ENCODE peak calls at places on chromosomes 13 and 19, in four cellular contexts. One of them, this sample, is unnamed.

GRCh38 chr13:47306991-47307390 is 410.1 kb upstream of the HTR2A start:
- DNase-seq in left ventricle myocardium inferior: no peak
- DNase-seq in breast epithelium: no peak
- DNase-seq in lung: no peak
- DNase-seq in this sample: no peak

GRCh38 chr13:32650705-32651311 is 64.6 kb downstream of the PDS5B start:
- DNase-seq in left ventricle myocardium inferior: no peak
- DNase-seq in breast epithelium: no peak
- DNase-seq in lung: peak; percentile 41
- DNase-seq in this sample: peak; percentile 72

GRCh38 chr13:49669735-49670309 is 21.5 kb downstream of the EBPL start:
- DNase-seq in left ventricle myocardium inferior: no peak
- DNase-seq in breast epithelium: peak; percentile 21
- DNase-seq in lung: peak; percentile 44
- DNase-seq in this sample: no peak

GRCh38 chr19:35533822-35534521 is 716 bp downstream of the GAPDHS start:
- DNase-seq in left ventricle myocardium inferior: no peak
- DNase-seq in breast epithelium: no peak
- DNase-seq in lung: no peak
- DNase-seq in this sample: no peak

GRCh38 chr19:33000510-33000909 is 28.5 kb downstream of the FAAP24 start:
- DNase-seq in left ventricle myocardium inferior: no peak
- DNase-seq in breast epithelium: no peak
- DNase-seq in lung: no peak
- DNase-seq in this sample: no peak

GRCh38 chr13:111296417-111296816 is 24.0 kb upstream of the TEX29 start:
- DNase-seq in left ventricle myocardium inferior: no peak
- DNase-seq in breast epithelium: no peak
- DNase-seq in lung: no peak
- DNase-seq in this sample: no peak

GRCh38 chr13:41007359-41008118 is 11.6 kb downstream of the ELF1 start:
- DNase-seq in left ventricle myocardium inferior: no peak
- DNase-seq in breast epithelium: no peak
- DNase-seq in lung: no peak
- DNase-seq in this sample: no peak

GRCh38 chr13:85366759-85367417 is 432.3 kb downstream of the SLITRK6 start:
- DNase-seq in left ventricle myocardium inferior: no peak
- DNase-seq in breast epithelium: no peak
- DNase-seq in lung: no peak
- DNase-seq in this sample: no peak

GRCh38 chr13:32731576-32731975 is 145.3 kb downstream of the PDS5B start:
- DNase-seq in left ventricle myocardium inferior: no peak
- DNase-seq in breast epithelium: no peak
- DNase-seq in lung: no peak
- DNase-seq in this sample: no peak

GRCh38 chr13:20528451-20528850 is 2.8 kb upstream of the CRYL1 start:
- DNase-seq in left ventricle myocardium inferior: no peak
- DNase-seq in breast epithelium: no peak
- DNase-seq in lung: no peak
- DNase-seq in this sample: no peak

GRCh38 chr13:46668302-46668720 is 115.3 kb downstream of the LRCH1 start:
- DNase-seq in left ventricle myocardium inferior: peak; percentile 35
- DNase-seq in breast epithelium: no peak
- DNase-seq in lung: peak; percentile 36
- DNase-seq in this sample: no peak

GRCh38 chr19:49636230-49636932 is 3.6 kb downstream of the RRAS start:
- DNase-seq in left ventricle myocardium inferior: no peak
- DNase-seq in breast epithelium: no peak
- DNase-seq in lung: no peak
- DNase-seq in this sample: no peak

GRCh38 chr19:6172074-6172863 is 36.8 kb downstream of the ACSBG2 start:
- DNase-seq in left ventricle myocardium inferior: no peak
- DNase-seq in breast epithelium: no peak
- DNase-seq in lung: no peak
- DNase-seq in this sample: no peak

GRCh38 chr13:111363591-111363990 is 43.1 kb downstream of the TEX29 start:
- DNase-seq in left ventricle myocardium inferior: no peak
- DNase-seq in breast epithelium: no peak
- DNase-seq in lung: peak; percentile 15
- DNase-seq in this sample: no peak

GRCh38 chr13:100550433-100550832 is 38.2 kb downstream of the GGACT start:
- DNase-seq in left ventricle myocardium inferior: peak; percentile 44
- DNase-seq in breast epithelium: no peak
- DNase-seq in lung: no peak
- DNase-seq in this sample: no peak

GRCh38 chr13:77207943-77208342 is 119.0 kb downstream of the MYCBP2 start:
- DNase-seq in left ventricle myocardium inferior: no peak
- DNase-seq in breast epithelium: no peak
- DNase-seq in lung: no peak
- DNase-seq in this sample: no peak

GRCh38 chr19:2561221-2561620 is 85.3 kb downstream of the GADD45B start:
- DNase-seq in left ventricle myocardium inferior: peak; percentile 2
- DNase-seq in breast epithelium: no peak
- DNase-seq in lung: no peak
- DNase-seq in this sample: no peak

GRCh38 chr19:2072757-2073551 is 21.9 kb upstream of the MKNK2 start:
- DNase-seq in left ventricle myocardium inferior: no peak
- DNase-seq in breast epithelium: no peak
- DNase-seq in lung: no peak
- DNase-seq in this sample: no peak

GRCh38 chr13:93959796-93960533 is 519.5 kb downstream of the DCT start:
- DNase-seq in left ventricle myocardium inferior: no peak
- DNase-seq in breast epithelium: no peak
- DNase-seq in lung: no peak
- DNase-seq in this sample: no peak

GRCh38 chr13:46473806-46474205 is 79.2 kb upstream of the LRCH1 start:
- DNase-seq in left ventricle myocardium inferior: no peak
- DNase-seq in breast epithelium: no peak
- DNase-seq in lung: no peak
- DNase-seq in this sample: no peak

GRCh38 chr13:94063096-94063495 is 416.4 kb downstream of the DCT start:
- DNase-seq in left ventricle myocardium inferior: no peak
- DNase-seq in breast epithelium: no peak
- DNase-seq in lung: no peak
- DNase-seq in this sample: no peak

GRCh38 chr19:48780684-48781391 is 25.5 kb downstream of the FGF21 start:
- DNase-seq in left ventricle myocardium inferior: no peak
- DNase-seq in breast epithelium: no peak
- DNase-seq in lung: no peak
- DNase-seq in this sample: peak; percentile 62

GRCh38 chr13:74026753-74027152 is 107.5 kb downstream of the KLF12 start:
- DNase-seq in left ventricle myocardium inferior: no peak
- DNase-seq in breast epithelium: no peak
- DNase-seq in lung: no peak
- DNase-seq in this sample: no peak

GRCh38 chr13:99322297-99323103 is 15.3 kb upstream of the GPR183 start:
- DNase-seq in left ventricle myocardium inferior: no peak
- DNase-seq in breast epithelium: no peak
- DNase-seq in lung: no peak
- DNase-seq in this sample: no peak

GRCh38 chr19:52871466-52871865 is 14.0 kb upstream of the ZNF468 start:
- DNase-seq in left ventricle myocardium inferior: no peak
- DNase-seq in breast epithelium: no peak
- DNase-seq in lung: no peak
- DNase-seq in this sample: no peak

GRCh38 chr13:39559838-39560237 is 43.2 kb downstream of the LHFPL6 start:
- DNase-seq in left ventricle myocardium inferior: no peak
- DNase-seq in breast epithelium: no peak
- DNase-seq in lung: no peak
- DNase-seq in this sample: no peak

GRCh38 chr13:39552233-39552632 is 50.8 kb downstream of the LHFPL6 start:
- DNase-seq in left ventricle myocardium inferior: no peak
- DNase-seq in breast epithelium: no peak
- DNase-seq in lung: no peak
- DNase-seq in this sample: no peak

GRCh38 chr13:39556856-39557255 is 46.1 kb downstream of the LHFPL6 start:
- DNase-seq in left ventricle myocardium inferior: no peak
- DNase-seq in breast epithelium: no peak
- DNase-seq in lung: no peak
- DNase-seq in this sample: no peak

GRCh38 chr13:39557285-39557955 is 45.6 kb downstream of the LHFPL6 start:
- DNase-seq in left ventricle myocardium inferior: no peak
- DNase-seq in breast epithelium: no peak
- DNase-seq in lung: no peak
- DNase-seq in this sample: no peak

GRCh38 chr13:39554371-39554770 is 48.6 kb downstream of the LHFPL6 start:
- DNase-seq in left ventricle myocardium inferior: no peak
- DNase-seq in breast epithelium: no peak
- DNase-seq in lung: no peak
- DNase-seq in this sample: no peak
- H3K27ac ChIP-seq in left ventricle myocardium inferior: no peak overlapping the region
- H3K27ac ChIP-seq in breast epithelium: no peak overlapping the region
- H3K27ac ChIP-seq in lung: no peak overlapping the region
- H3K27ac ChIP-seq in this sample: no peak overlapping the region

GRCh38 chr19:12162513-12162881 is 399 bp upstream of the ZNF136 start:
- DNase-seq in left ventricle myocardium inferior: no peak
- DNase-seq in breast epithelium: no peak
- DNase-seq in lung: no peak
- DNase-seq in this sample: no peak
- H3K27ac ChIP-seq in left ventricle myocardium inferior: peak overlapping the region; percentile 97
- H3K27ac ChIP-seq in breast epithelium: peak overlapping the region; percentile 98
- H3K27ac ChIP-seq in lung: peak overlapping the region; percentile 96
- H3K27ac ChIP-seq in this sample: peak overlapping the region; percentile 96

GRCh38 chr13:83219832-83220231 is 662.4 kb downstream of the SLITRK1 start:
- DNase-seq in left ventricle myocardium inferior: no peak
- DNase-seq in breast epithelium: no peak
- DNase-seq in lung: no peak
- DNase-seq in this sample: no peak

GRCh38 chr13:83223546-83223945 is 658.7 kb downstream of the SLITRK1 start:
- DNase-seq in left ventricle myocardium inferior: no peak
- DNase-seq in breast epithelium: no peak
- DNase-seq in lung: no peak
- DNase-seq in this sample: no peak

GRCh38 chr13:83221256-83221655 is 661.0 kb downstream of the SLITRK1 start:
- DNase-seq in left ventricle myocardium inferior: no peak
- DNase-seq in breast epithelium: no peak
- DNase-seq in lung: no peak
- DNase-seq in this sample: no peak

GRCh38 chr13:83220241-83220640 is 662.0 kb downstream of the SLITRK1 start:
- DNase-seq in left ventricle myocardium inferior: no peak
- DNase-seq in breast epithelium: no peak
- DNase-seq in lung: no peak
- DNase-seq in this sample: no peak

GRCh38 chr13:83221813-83222241 is 660.4 kb downstream of the SLITRK1 start:
- DNase-seq in left ventricle myocardium inferior: no peak
- DNase-seq in breast epithelium: no peak
- DNase-seq in lung: no peak
- DNase-seq in this sample: no peak
- H3K27ac ChIP-seq in left ventricle myocardium inferior: no peak overlapping the region
- H3K27ac ChIP-seq in breast epithelium: no peak overlapping the region
- H3K27ac ChIP-seq in lung: no peak overlapping the region
- H3K27ac ChIP-seq in this sample: no peak overlapping the region

GRCh38 chr19:18044825-18045304 is 36.9 kb downstream of the ARRDC2 start:
- DNase-seq in left ventricle myocardium inferior: peak; percentile 74
- DNase-seq in breast epithelium: peak; percentile 82
- DNase-seq in lung: peak; percentile 63
- DNase-seq in this sample: peak; percentile 86
- H3K27ac ChIP-seq in left ventricle myocardium inferior: peak overlapping the region; percentile 88
- H3K27ac ChIP-seq in breast epithelium: peak overlapping the region; percentile 82
- H3K27ac ChIP-seq in lung: peak overlapping the region; percentile 43
- H3K27ac ChIP-seq in this sample: peak overlapping the region; percentile 76

GRCh38 chr13:80341098-80341701 is at the start of gene SPRY2:
- DNase-seq in left ventricle myocardium inferior: peak; percentile 94
- DNase-seq in breast epithelium: peak; percentile 91
- DNase-seq in lung: peak; percentile 92
- DNase-seq in this sample: peak; percentile 97

GRCh38 chr13:80339578-80339840 is 1.4 kb downstream of the SPRY2 start:
- DNase-seq in left ventricle myocardium inferior: no peak
- DNase-seq in breast epithelium: no peak
- DNase-seq in lung: no peak
- DNase-seq in this sample: no peak

GRCh38 chr13:80338781-80339577 is 1.9 kb downstream of the SPRY2 start:
- DNase-seq in left ventricle myocardium inferior: peak; percentile 76
- DNase-seq in breast epithelium: peak; percentile 79
- DNase-seq in lung: peak; percentile 73
- DNase-seq in this sample: peak; percentile 83

GRCh38 chr13:80340643-80341097 is 256 bp downstream of the SPRY2 start:
- DNase-seq in left ventricle myocardium inferior: no peak
- DNase-seq in breast epithelium: peak; percentile 25
- DNase-seq in lung: peak; percentile 59
- DNase-seq in this sample: no peak

GRCh38 chr13:80339841-80340642 is 884 bp downstream of the SPRY2 start:
- DNase-seq in left ventricle myocardium inferior: peak; percentile 52
- DNase-seq in breast epithelium: peak; percentile 27
- DNase-seq in lung: peak; percentile 46
- DNase-seq in this sample: peak; percentile 64
- H3K27ac ChIP-seq in left ventricle myocardium inferior: peak overlapping the region; percentile 96
- H3K27ac ChIP-seq in breast epithelium: peak overlapping the region; percentile 96
- H3K27ac ChIP-seq in lung: peak overlapping the region; percentile 95
- H3K27ac ChIP-seq in this sample: peak overlapping the region; percentile 97

GRCh38 chr19:16088351-16088984 is 12.2 kb downstream of the TPM4 start:
- DNase-seq in left ventricle myocardium inferior: no peak
- DNase-seq in breast epithelium: no peak
- DNase-seq in lung: peak; percentile 82
- DNase-seq in this sample: no peak
- H3K27ac ChIP-seq in left ventricle myocardium inferior: no peak overlapping the region
- H3K27ac ChIP-seq in breast epithelium: peak overlapping the region; percentile 85
- H3K27ac ChIP-seq in lung: no peak overlapping the region
- H3K27ac ChIP-seq in this sample: no peak overlapping the region

DNA sequence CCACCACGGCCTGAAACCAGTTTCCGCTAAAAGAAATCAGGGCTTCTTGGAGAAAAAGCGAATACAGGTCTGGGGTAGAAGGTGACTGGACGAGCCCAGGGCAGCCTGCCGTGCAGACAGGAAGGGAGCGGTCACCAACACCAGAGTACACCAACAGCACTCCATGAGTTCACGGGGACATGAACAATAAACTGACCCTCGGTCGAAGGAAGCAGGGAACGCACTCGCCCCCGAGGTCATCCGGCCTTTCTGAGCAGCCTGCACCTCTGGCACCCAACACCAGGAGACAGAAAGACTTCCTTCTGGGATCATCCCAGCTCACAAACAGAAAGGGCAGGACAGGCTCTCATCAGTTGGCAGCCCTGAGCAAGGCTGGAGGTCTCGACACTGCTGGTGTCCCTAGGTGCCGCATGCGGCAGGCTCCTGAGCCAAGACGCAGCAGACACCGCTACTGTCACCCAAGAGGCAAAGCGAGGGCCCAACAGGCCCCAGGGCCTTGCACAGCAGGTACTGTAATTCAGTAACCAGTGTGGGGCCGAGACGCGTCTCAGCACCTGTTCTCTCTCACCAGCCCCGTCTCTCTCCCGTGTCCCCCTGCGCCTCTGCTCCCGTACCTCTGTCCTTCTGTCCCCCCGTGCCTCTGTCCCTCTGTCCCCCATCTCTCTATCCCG is 18.0 kb downstream of the DCUN1D2 start:
- DNase-seq in left ventricle myocardium inferior: no peak
- DNase-seq in breast epithelium: no peak
- DNase-seq in lung: no peak
- DNase-seq in this sample: no peak
- H3K27ac ChIP-seq in left ventricle myocardium inferior: peak overlapping the region; percentile 89
- H3K27ac ChIP-seq in breast epithelium: no peak overlapping the region
- H3K27ac ChIP-seq in lung: peak overlapping the region; percentile 70
- H3K27ac ChIP-seq in this sample: peak overlapping the region; percentile 58

This sample was measured in right atrium auricular region.